ENCODE peak calls at places on chromosome 22, in six cellular contexts. K is NCI-H1092 treated with DMSO at 0.1 percent for 48 hours; V is AML-193; D is T-cell; G is naive thymus-derived CD8-positive, alpha-beta T cell; W is HEK293T. O is an unnamed sample.

GRCh38 chr22:47113880-47114415 is 351.5 kb downstream of the TBC1D22A start:
- DNase-seq in K (no peak), V (no peak), D (no peak), G (no peak), W (no peak), O (no peak)

GRCh38 chr22:19998991-19999820 is 17.4 kb downstream of the ARVCF start:
- DNase-seq in K (no peak), V (no peak), D (no peak), G (no peak), W (no peak), O (no peak)

GRCh38 chr22:18024956-18025720 is 777 bp upstream of the MICAL3 start:
- DNase-seq in K (no peak), V (no peak), D (no peak), G (no peak), W (no peak), O (no peak)

GRCh38 chr22:31846161-31847115 is 92.6 kb downstream of the DEPDC5 start:
- DNase-seq in K (no peak), V (no peak), D (no peak), G (no peak), W (peak), O (no peak)

GRCh38 chr22:29784451-29785361 is 17.5 kb downstream of the UQCR10 start:
- DNase-seq in K (no peak), V (no peak), D (no peak), G (no peak), W (no peak), O (no peak)

GRCh38 chr22:36763576-36763975 is 12.3 kb downstream of the IFT27 start:
- DNase-seq in K (no peak), V (no peak), D (no peak), G (no peak), W (no peak), O (no peak)

GRCh38 chr22:37362618-37363017 is 64.7 kb downstream of the ELFN2 start:
- DNase-seq in K (no peak), V (no peak), D (no peak), G (no peak), W (no peak), O (no peak)

GRCh38 chr22:49433717-49434611 is 393.7 kb downstream of the BRD1 start:
- DNase-seq in K (no peak), V (no peak), D (no peak), G (no peak), W (peak), O (no peak)

GRCh38 chr22:36351921-36352774 is 35.6 kb downstream of the MYH9 start:
- DNase-seq in K (no peak), V (no peak), D (no peak), G (no peak), W (no peak), O (no peak)

GRCh38 chr22:45887202-45888131 is 89.5 kb downstream of the WNT7B start:
- DNase-seq in K (no peak), V (no peak), D (no peak), G (no peak), W (no peak), O (no peak)

GRCh38 chr22:27163162-27164137 is 506.1 kb downstream of the MIAT start:
- DNase-seq in K (no peak), V (no peak), D (no peak), G (no peak), W (no peak), O (no peak)

GRCh38 chr22:40022536-40023225 is 27.9 kb downstream of the FAM83F start:
- DNase-seq in K (no peak), V (no peak), D (no peak), G (no peak), W (no peak), O (no peak)

GRCh38 chr22:49255154-49255553 is 572.5 kb downstream of the BRD1 start:
- DNase-seq in K (no peak), V (no peak), D (no peak), G (no peak), W (no peak), O (no peak)

GRCh38 chr22:42279425-42280020 is 9.1 kb upstream of the TCF20 start:
- DNase-seq in K (no peak), V (no peak), D (no peak), G (no peak), W (no peak), O (no peak)

GRCh38 chr22:36077261-36077660 is 48.6 kb upstream of the RBFOX2 start:
- DNase-seq in K (no peak), V (no peak), D (no peak), G (no peak), W (no peak), O (no peak)

GRCh38 chr22:41216984-41217383 is 11.9 kb downstream of the L3MBTL2 start:
- DNase-seq in K (peak), V (no peak), D (no peak), G (no peak), W (no peak), O (no peak)

GRCh38 chr22:31075961-31076360 is 5.2 kb upstream of the SMTN start:
- DNase-seq in K (no peak), V (no peak), D (no peak), G (no peak), W (no peak), O (no peak)

GRCh38 chr22:35742342-35743100 is 24.8 kb downstream of the APOL5 start:
- DNase-seq in K (no peak), V (no peak), D (no peak), G (no peak), W (peak), O (peak)

GRCh38 chr22:23518381-23519187 is 61.5 kb downstream of the IGLL1 start:
- DNase-seq in K (peak), V (no peak), D (no peak), G (no peak), W (no peak), O (no peak)

GRCh38 chr22:25567305-25567704 is 2.8 kb downstream of the GRK3 start:
- DNase-seq in K (no peak), V (no peak), D (no peak), G (no peak), W (no peak), O (no peak)

O was measured in amniotic stem cell.